ENCODE peak calls at places on chromosomes 13 and 19, in four cellular contexts. One of them, this sample, is unnamed.

GRCh38 chr19:49469828-49470614 is 4.0 kb upstream of the FLT3LG start:
- DNase-seq in endothelial cell of umbilical vein: no peak
- DNase-seq in IMR-90: peak; percentile 32
- DNase-seq in K562: no peak
- DNase-seq in this sample: no peak

GRCh38 chr19:38270587-38271167 is 6.3 kb downstream of the SPINT2 start:
- DNase-seq in K562: peak; percentile 74
- DNase-seq in IMR-90: peak; percentile 56
- DNase-seq in endothelial cell of umbilical vein: no peak
- DNase-seq in this sample: no peak

GRCh38 chr19:11191273-11191755 is 6.0 kb downstream of the KANK2 start:
- DNase-seq in endothelial cell of umbilical vein: peak; percentile 40
- DNase-seq in K562: peak; percentile 73
- DNase-seq in IMR-90: peak; percentile 63
- DNase-seq in this sample: no peak

GRCh38 chr19:39156230-39156890 is 30.8 kb downstream of the PAK4 start:
- DNase-seq in IMR-90: peak; percentile 29
- DNase-seq in endothelial cell of umbilical vein: no peak
- DNase-seq in K562: peak; percentile 74
- DNase-seq in this sample: no peak

GRCh38 chr13:40631605-40632004 is 34.8 kb downstream of the FOXO1 start:
- DNase-seq in endothelial cell of umbilical vein: no peak
- DNase-seq in IMR-90: no peak
- DNase-seq in K562: no peak
- DNase-seq in this sample: no peak

GRCh38 chr19:6828698-6829633 is 56.5 kb downstream of the VAV1 start:
- DNase-seq in K562: peak; percentile 88
- DNase-seq in endothelial cell of umbilical vein: no peak
- DNase-seq in IMR-90: no peak
- DNase-seq in this sample: no peak

GRCh38 chr13:73934215-73934623 is 200.0 kb downstream of the KLF12 start:
- DNase-seq in K562: no peak
- DNase-seq in IMR-90: peak; percentile 43
- DNase-seq in endothelial cell of umbilical vein: peak; percentile 42
- DNase-seq in this sample: no peak

GRCh38 chr13:94249512-94249911 is 230.0 kb downstream of the DCT start:
- DNase-seq in endothelial cell of umbilical vein: no peak
- DNase-seq in IMR-90: peak; percentile 88
- DNase-seq in K562: no peak
- DNase-seq in this sample: no peak

GRCh38 chr19:13790354-13790753 is 4.9 kb upstream of the ZSWIM4 start:
- DNase-seq in endothelial cell of umbilical vein: no peak
- DNase-seq in K562: no peak
- DNase-seq in IMR-90: no peak
- DNase-seq in this sample: no peak

GRCh38 chr13:30832845-30833332 is 73.2 kb upstream of the MEDAG start:
- DNase-seq in K562: no peak
- DNase-seq in endothelial cell of umbilical vein: peak; percentile 75
- DNase-seq in IMR-90: no peak
- DNase-seq in this sample: peak; percentile 65

GRCh38 chr19:49652723-49653465 is 10.9 kb downstream of the SCAF1 start:
- DNase-seq in IMR-90: no peak
- DNase-seq in endothelial cell of umbilical vein: no peak
- DNase-seq in K562: no peak
- DNase-seq in this sample: no peak

GRCh38 chr13:77430377-77430951 is 103.6 kb upstream of the MYCBP2 start:
- DNase-seq in endothelial cell of umbilical vein: no peak
- DNase-seq in IMR-90: no peak
- DNase-seq in K562: no peak
- DNase-seq in this sample: no peak

GRCh38 chr13:94784066-94784465 is 71.7 kb upstream of the SOX21 start:
- DNase-seq in endothelial cell of umbilical vein: no peak
- DNase-seq in K562: no peak
- DNase-seq in IMR-90: peak; percentile 37
- DNase-seq in this sample: no peak

GRCh38 chr19:20928371-20928770 is 5.3 kb downstream of the ZNF85 start:
- DNase-seq in K562: no peak
- DNase-seq in IMR-90: peak; percentile 87
- DNase-seq in endothelial cell of umbilical vein: no peak
- DNase-seq in this sample: no peak

DNA sequence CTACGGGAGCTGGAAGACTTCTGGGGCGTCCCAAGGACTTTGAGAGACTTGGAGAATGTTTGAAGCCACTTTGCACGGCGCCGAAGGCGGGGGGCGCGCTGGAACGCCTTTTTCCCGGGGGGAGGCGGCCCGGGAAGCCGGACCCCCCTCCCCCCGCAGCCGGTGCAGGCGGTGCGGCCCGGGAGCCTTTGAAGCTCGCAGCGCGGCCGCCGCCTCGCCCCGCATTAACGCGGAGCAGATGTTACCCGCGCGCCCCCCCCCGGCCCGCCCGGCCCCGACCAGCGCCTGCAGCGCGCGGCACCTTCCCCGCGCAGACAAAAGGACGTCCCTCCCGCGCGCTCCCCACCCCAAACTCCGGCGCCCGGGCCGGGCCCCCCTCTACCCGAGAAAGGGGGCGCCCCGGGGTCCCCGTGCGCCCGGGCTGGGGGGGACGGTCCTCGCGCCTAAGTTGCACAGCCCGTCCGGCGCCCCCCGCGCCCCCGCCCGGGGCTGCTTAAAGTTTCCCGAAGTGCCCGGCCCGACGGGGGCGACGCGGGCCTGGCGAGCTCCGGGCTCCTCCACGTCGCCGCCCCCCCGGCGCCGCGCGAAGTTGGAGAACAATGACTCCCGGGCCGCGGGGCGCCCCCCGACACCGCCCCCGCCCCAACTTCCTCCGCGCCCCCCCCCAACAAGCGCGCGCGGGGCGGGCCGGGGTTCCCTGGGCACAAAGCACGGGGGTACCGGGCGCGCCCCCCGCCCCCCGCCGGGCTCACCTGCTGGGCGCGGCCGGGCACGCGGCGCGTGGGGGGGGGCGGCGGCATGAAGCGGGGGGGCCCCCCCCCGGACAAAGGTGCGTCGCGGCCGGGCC is 644 bp downstream of the TCF3 start:
- DNase-seq in IMR-90: peak; percentile 23
- DNase-seq in K562: peak; percentile 67
- DNase-seq in endothelial cell of umbilical vein: peak; percentile 40
- DNase-seq in this sample: no peak
- H3K9me1 ChIP-seq in IMR-90: no peaks in the 10 kb centered on the region
- H3K9me1 ChIP-seq in K562: no peaks in the 10 kb centered on the region
- H3K9me1 ChIP-seq in endothelial cell of umbilical vein: no peaks in the 10 kb centered on the region
- H3K9me1 ChIP-seq in this sample: no peaks in the 10 kb centered on the region

GRCh38 chr13:26508885-26509284 is 48.6 kb upstream of the WASF3 start:
- DNase-seq in IMR-90: peak; percentile 95
- DNase-seq in endothelial cell of umbilical vein: no peak
- DNase-seq in K562: no peak
- DNase-seq in this sample: no peak

GRCh38 chr13:26513931-26514330 is 43.6 kb upstream of the WASF3 start:
- DNase-seq in K562: no peak
- DNase-seq in IMR-90: no peak
- DNase-seq in endothelial cell of umbilical vein: no peak
- DNase-seq in this sample: no peak

GRCh38 chr13:26503826-26504594 is 53.5 kb upstream of the WASF3 start:
- DNase-seq in endothelial cell of umbilical vein: no peak
- DNase-seq in K562: no peak
- DNase-seq in IMR-90: no peak
- DNase-seq in this sample: no peak

DNA sequence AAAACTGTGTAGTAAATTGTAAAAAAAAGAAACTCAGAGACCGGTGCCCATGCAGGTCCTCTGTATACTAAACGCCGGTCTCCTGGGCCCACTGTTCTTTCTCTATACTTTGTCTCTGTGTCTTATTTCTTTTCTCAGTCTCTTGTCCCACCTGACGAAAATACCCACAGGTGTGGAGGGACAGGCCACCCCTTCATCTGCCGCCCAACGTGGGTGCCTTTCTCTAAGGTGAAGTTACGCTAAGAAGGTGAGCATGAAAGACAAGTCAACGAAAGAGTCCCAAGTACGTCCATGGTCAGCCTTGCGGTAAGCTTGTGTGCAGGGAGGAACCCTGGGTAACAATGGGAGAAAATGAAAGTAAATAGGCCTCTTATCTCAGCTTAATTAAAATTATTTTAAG is 48.0 kb upstream of the WASF3 start:
- DNase-seq in K562: no peak
- DNase-seq in IMR-90: no peak
- DNase-seq in endothelial cell of umbilical vein: no peak
- DNase-seq in this sample: no peak
- H3K4me3 ChIP-seq in K562: no peak overlapping the region
- H3K4me3 ChIP-seq in IMR-90: no peak overlapping the region
- H3K4me3 ChIP-seq in endothelial cell of umbilical vein: no peak overlapping the region
- H3K4me3 ChIP-seq in this sample: no peak overlapping the region

GRCh38 chr19:18972301-18972831 is 31.3 kb upstream of the HOMER3 start:
- DNase-seq in IMR-90: peak; percentile 31
- DNase-seq in endothelial cell of umbilical vein: peak; percentile 79
- DNase-seq in K562: no peak
- DNase-seq in this sample: no peak
- H3K4me1 ChIP-seq in IMR-90: peaks cover 11% of the 10 kb centered on the region
- H3K4me1 ChIP-seq in endothelial cell of umbilical vein: peaks cover 32% of the 10 kb centered on the region
- H3K4me1 ChIP-seq in K562: peaks cover 12% of the 10 kb centered on the region
- H3K4me1 ChIP-seq in this sample: peaks cover 7% of the 10 kb centered on the region

GRCh38 chr19:55660404-55660803 is 5.6 kb downstream of the U2AF2 start:
- DNase-seq in IMR-90: no peak
- DNase-seq in endothelial cell of umbilical vein: no peak
- DNase-seq in K562: no peak
- DNase-seq in this sample: no peak

GRCh38 chr19:55659822-55660221 is 5.0 kb downstream of the U2AF2 start:
- DNase-seq in endothelial cell of umbilical vein: no peak
- DNase-seq in K562: no peak
- DNase-seq in IMR-90: no peak
- DNase-seq in this sample: no peak

GRCh38 chr19:55660991-55661390 is 6.2 kb downstream of the U2AF2 start:
- DNase-seq in K562: no peak
- DNase-seq in endothelial cell of umbilical vein: no peak
- DNase-seq in IMR-90: no peak
- DNase-seq in this sample: no peak

GRCh38 chr19:55663846-55664536 is 9.2 kb downstream of the U2AF2 start:
- DNase-seq in IMR-90: no peak
- DNase-seq in K562: no peak
- DNase-seq in endothelial cell of umbilical vein: no peak
- DNase-seq in this sample: no peak

DNA sequence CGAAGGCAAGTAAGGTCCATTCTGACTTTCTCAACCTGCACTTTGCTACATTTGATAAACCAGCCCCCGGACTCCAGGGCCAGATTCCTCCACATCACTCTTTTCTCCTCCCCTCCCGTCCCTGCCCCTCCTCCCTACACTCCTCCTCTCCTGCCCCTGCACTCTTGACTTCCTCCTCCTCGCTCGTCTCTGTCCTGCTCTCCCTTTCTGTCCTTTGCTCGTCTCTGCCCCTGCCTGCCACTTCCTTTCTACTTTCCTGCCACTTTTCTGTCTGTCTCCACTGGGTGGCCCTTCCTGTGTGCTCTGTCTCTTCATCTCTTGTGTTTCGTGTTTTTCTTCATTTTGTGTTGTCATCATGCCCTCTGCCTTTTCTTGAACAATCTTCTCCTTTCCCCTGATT is 7.0 kb downstream of the U2AF2 start:
- DNase-seq in K562: no peak
- DNase-seq in IMR-90: no peak
- DNase-seq in endothelial cell of umbilical vein: no peak
- DNase-seq in this sample: no peak
- H3K9me1 ChIP-seq in K562: peaks cover 12% of the 10 kb centered on the region
- H3K9me1 ChIP-seq in IMR-90: peaks cover 10% of the 10 kb centered on the region
- H3K9me1 ChIP-seq in endothelial cell of umbilical vein: no peaks in the 10 kb centered on the region
- H3K9me1 ChIP-seq in this sample: no peaks in the 10 kb centered on the region

GRCh38 chr19:52554216-52554971 is 15.7 kb upstream of the ZNF701 start:
- DNase-seq in IMR-90: no peak
- DNase-seq in endothelial cell of umbilical vein: no peak
- DNase-seq in K562: no peak
- DNase-seq in this sample: no peak
- H3K4me3 ChIP-seq in IMR-90: no peak overlapping the region
- H3K4me3 ChIP-seq in endothelial cell of umbilical vein: no peak overlapping the region
- H3K4me3 ChIP-seq in K562: no peak overlapping the region
- H3K4me3 ChIP-seq in this sample: no peak overlapping the region

GRCh38 chr13:65504213-65504612 is 1725.9 kb downstream of the PCDH9 start:
- DNase-seq in endothelial cell of umbilical vein: no peak
- DNase-seq in K562: no peak
- DNase-seq in IMR-90: no peak
- DNase-seq in this sample: no peak

GRCh38 chr13:65505941-65506340 is 1724.2 kb downstream of the PCDH9 start:
- DNase-seq in IMR-90: no peak
- DNase-seq in endothelial cell of umbilical vein: no peak
- DNase-seq in K562: no peak
- DNase-seq in this sample: no peak

GRCh38 chr13:65508745-65509144 is 1721.4 kb downstream of the PCDH9 start:
- DNase-seq in IMR-90: no peak
- DNase-seq in K562: no peak
- DNase-seq in endothelial cell of umbilical vein: no peak
- DNase-seq in this sample: no peak

GRCh38 chr13:65508338-65508737 is 1721.8 kb downstream of the PCDH9 start:
- DNase-seq in endothelial cell of umbilical vein: no peak
- DNase-seq in IMR-90: no peak
- DNase-seq in K562: no peak
- DNase-seq in this sample: no peak
- H3K4me1 ChIP-seq in endothelial cell of umbilical vein: no peaks in the 10 kb centered on the region
- H3K4me1 ChIP-seq in IMR-90: no peaks in the 10 kb centered on the region
- H3K4me1 ChIP-seq in K562: no peaks in the 10 kb centered on the region
- H3K4me1 ChIP-seq in this sample: no peaks in the 10 kb centered on the region

GRCh38 chr13:112244495-112245177 is 131.5 kb upstream of the SPACA7 start:
- DNase-seq in K562: no peak
- DNase-seq in endothelial cell of umbilical vein: no peak
- DNase-seq in IMR-90: no peak
- DNase-seq in this sample: no peak

GRCh38 chr13:112245959-112246358 is 130.2 kb upstream of the SPACA7 start:
- DNase-seq in IMR-90: no peak
- DNase-seq in K562: no peak
- DNase-seq in endothelial cell of umbilical vein: no peak
- DNase-seq in this sample: no peak

GRCh38 chr13:112246731-112247470 is 129.3 kb upstream of the SPACA7 start:
- DNase-seq in endothelial cell of umbilical vein: no peak
- DNase-seq in IMR-90: no peak
- DNase-seq in K562: no peak
- DNase-seq in this sample: no peak

GRCh38 chr13:112244061-112244460 is 132.1 kb upstream of the SPACA7 start:
- DNase-seq in K562: no peak
- DNase-seq in IMR-90: no peak
- DNase-seq in endothelial cell of umbilical vein: no peak
- DNase-seq in this sample: no peak

GRCh38 chr13:112245179-112245724 is 130.9 kb upstream of the SPACA7 start:
- DNase-seq in IMR-90: no peak
- DNase-seq in K562: no peak
- DNase-seq in endothelial cell of umbilical vein: no peak
- DNase-seq in this sample: no peak
- H3K9me1 ChIP-seq in IMR-90: no peaks in the 10 kb centered on the region
- H3K9me1 ChIP-seq in K562: no peaks in the 10 kb centered on the region
- H3K9me1 ChIP-seq in endothelial cell of umbilical vein: no peaks in the 10 kb centered on the region
- H3K9me1 ChIP-seq in this sample: no peaks in the 10 kb centered on the region

This sample was measured in keratinocyte.